ENCODE peak calls at places on chromosomes 16 and 17, in ten cellular contexts. F is CD8-positive, alpha-beta memory T cell; Q is endodermal cell; W is aorta; B is RWPE2; N is psoas muscle; Z is left ventricle myocardium inferior; K is A549; G is DND-41; Y is PC-9. L is an unnamed sample. For H3K4me1, the result is how much of the 10 kb centered on the place peaks cover.

GRCh38 chr16:5298202-5298601 is 200.6 kb upstream of the EEF2KMT start:
- DNase-seq in F (no peak), Q (no peak), W (no peak), B (no peak), N (no peak), Z (no peak), K (no peak), G (no peak), Y (no peak), L (no peak)

GRCh38 chr16:80887062-80887461 is 82.7 kb upstream of the CDYL2 start:
- DNase-seq in F (no peak), Q (no peak), W (no peak), B (no peak), N (no peak), Z (no peak), K (peak), G (no peak), Y (no peak), L (no peak)

GRCh38 chr17:40458001-40458791 is 14.9 kb downstream of the IGFBP4 start:
- DNase-seq in F (no peak), Q (no peak), W (no peak), B (no peak), N (no peak), Z (no peak), K (peak), G (no peak), Y (no peak), L (no peak)

GRCh38 chr16:69531988-69532387 is 33.8 kb upstream of the NFAT5 start:
- DNase-seq in F (no peak), Q (no peak), W (no peak), B (no peak), N (no peak), Z (no peak), K (no peak), G (no peak), Y (no peak), L (no peak)

GRCh38 chr16:88856122-88856827 is 472 bp downstream of the GALNS start:
- DNase-seq in F (peak), Q (peak), W (peak), B (no peak), N (peak), Z (no peak), K (no peak), G (no peak), Y (no peak), L (no peak)

GRCh38 chr17:45147102-45147580 is 1.1 kb upstream of the HEXIM1 start:
- DNase-seq in F (no peak), Q (no peak), W (no peak), B (no peak), N (no peak), Z (no peak), K (no peak), G (peak), Y (no peak), L (peak)

GRCh38 chr17:49035470-49036269 is 38.5 kb downstream of the IGF2BP1 start:
- DNase-seq in F (no peak), Q (peak), W (peak), B (no peak), N (peak), Z (peak), K (peak), G (peak), Y (no peak), L (peak)

GRCh38 chr17:76561799-76562268 is 22.0 kb downstream of the PRCD start:
- DNase-seq in F (no peak), Q (no peak), W (no peak), B (no peak), N (no peak), Z (no peak), K (no peak), G (no peak), Y (no peak), L (no peak)

GRCh38 chr16:22217890-22218730 is 12.0 kb downstream of the EEF2K start:
- DNase-seq in F (no peak), Q (peak), W (peak), B (no peak), N (peak), Z (peak), K (peak), G (no peak), Y (no peak), L (peak)

GRCh38 chr17:82670661-82671060 is 22.4 kb upstream of the WDR45B start:
- DNase-seq in F (no peak), Q (no peak), W (peak), B (no peak), N (no peak), Z (no peak), K (no peak), G (no peak), Y (no peak), L (no peak)

GRCh38 chr17:13599808-13600398 is 1.8 kb downstream of the HS3ST3A1 start:
- DNase-seq in F (no peak), Q (no peak), W (no peak), B (no peak), N (no peak), Z (no peak), K (no peak), G (no peak), Y (no peak), L (no peak)

GRCh38 chr17:38325221-38325851 is 18.4 kb downstream of the GPR179 start:
- DNase-seq in F (no peak), Q (peak), W (no peak), B (no peak), N (no peak), Z (no peak), K (no peak), G (no peak), Y (no peak), L (peak)

GRCh38 chr16:79282806-79283205 is 317.7 kb downstream of the MAF start:
- DNase-seq in F (no peak), Q (no peak), W (no peak), B (no peak), N (no peak), Z (no peak), K (no peak), G (peak), Y (no peak), L (no peak)

GRCh38 chr17:37098910-37099664 is 150.3 kb downstream of the AATF start:
- DNase-seq in F (no peak), Q (peak), W (no peak), B (no peak), N (no peak), Z (no peak), K (no peak), G (no peak), Y (peak), L (no peak)

GRCh38 chr16:11345040-11345862 is at the start of gene RMI2:
- DNase-seq in F (peak), Q (peak), W (peak), B (peak), N (peak), Z (peak), K (peak), G (peak), Y (peak), L (peak)

GRCh38 chr17:47864791-47865216 is 13.8 kb upstream of the SP6 start:
- DNase-seq in F (no peak), Q (no peak), W (no peak), B (no peak), N (no peak), Z (no peak), K (no peak), G (no peak), Y (peak), L (no peak)
- H3K27ac ChIP-seq in F (no peak), Q (no peak), W (no peak), B (peak), N (no peak), Z (no peak), K (peak), G (no peak), Y (peak), L (no peak)

DNA sequence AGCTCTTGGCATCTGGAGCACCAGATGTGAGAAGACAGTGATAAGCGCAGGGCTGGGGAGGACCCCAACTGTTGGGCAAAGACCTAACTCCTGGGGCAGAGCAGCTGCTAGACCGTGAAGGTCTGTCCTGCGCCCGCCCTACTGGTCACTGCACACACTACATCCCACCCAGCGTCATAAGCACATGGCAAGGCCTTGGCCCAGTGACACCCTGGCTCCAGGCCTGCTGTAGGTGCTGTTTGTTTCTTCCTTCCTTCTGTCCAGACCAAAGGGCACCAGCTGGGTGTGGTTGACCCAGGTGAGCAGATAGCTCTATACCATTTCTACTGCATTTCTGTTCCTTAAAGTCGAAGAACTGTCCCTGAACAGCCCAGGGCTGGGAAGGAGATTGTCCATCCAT is 6.4 kb downstream of the TRPV3 start:
- DNase-seq in F (no peak), Q (peak), W (no peak), B (peak), N (no peak), Z (no peak), K (no peak), G (no peak), Y (no peak), L (no peak)
- H3K4me1 ChIP-seq in F (under half), Q (under half), W (under half), B (under half), N (under half), Z (under half), K (under half), G (under half), Y (under half), L (under half)

DNA sequence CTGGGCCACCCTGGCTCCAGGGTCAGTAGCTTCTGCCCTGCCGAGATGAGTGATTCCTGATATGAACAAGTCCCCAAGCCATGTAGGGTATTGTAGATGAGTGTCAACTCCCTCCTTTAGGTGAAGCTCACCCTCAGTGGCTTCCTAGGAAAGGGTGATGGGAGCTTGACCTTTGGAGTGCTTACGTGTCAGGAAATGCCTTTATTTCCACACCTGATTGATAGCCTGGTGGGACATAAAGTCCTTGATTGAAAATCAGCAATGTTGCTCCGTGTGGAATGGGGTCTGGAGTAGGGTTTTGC is 58.4 kb downstream of the USP43 start:
- DNase-seq in F (no peak), Q (no peak), W (no peak), B (no peak), N (no peak), Z (no peak), K (no peak), G (no peak), Y (no peak), L (no peak)
- H3K27ac ChIP-seq in F (no peak), Q (no peak), W (no peak), B (no peak), N (no peak), Z (no peak), K (no peak), G (no peak), Y (no peak), L (no peak)

DNA sequence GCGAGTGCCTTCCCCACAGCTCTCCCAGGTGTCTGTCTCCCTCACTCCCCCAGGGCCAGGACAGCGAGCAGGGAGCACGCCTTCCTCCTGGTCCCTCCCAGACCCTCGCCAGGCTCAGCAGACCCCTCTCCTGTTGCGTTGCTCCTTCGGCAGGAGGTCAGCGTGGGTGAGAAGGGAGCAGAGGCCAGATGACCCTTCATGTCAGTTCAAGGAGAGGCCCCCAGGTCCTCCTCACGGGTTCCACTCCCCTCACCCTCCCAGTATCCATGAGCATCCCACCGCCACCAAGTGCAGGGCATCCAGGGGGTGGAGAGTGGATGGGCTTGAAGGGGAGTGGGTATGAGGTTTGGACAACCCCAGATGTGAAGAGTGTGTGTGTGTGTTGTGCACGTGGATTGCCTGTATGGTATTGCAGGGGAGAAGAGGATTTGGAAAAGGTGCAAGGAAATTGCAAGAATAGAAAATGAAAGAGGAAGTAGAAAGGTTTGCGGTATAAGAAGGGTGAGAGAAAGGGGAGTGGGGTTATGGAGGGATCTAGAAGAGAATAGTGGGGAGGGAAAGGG is 17.7 kb downstream of the SGCA start:
- DNase-seq in F (no peak), Q (no peak), W (no peak), B (no peak), N (peak), Z (no peak), K (no peak), G (no peak), Y (no peak), L (no peak)
- H3K4me1 ChIP-seq in F (under half), Q (under half), W (under half), B (under half), N (under half), Z (under half), K (under half), G (under half), Y (under half), L (under half)

L was measured in Karpas-422.